ENCODE peak calls at places on chromosomes 16 and 17, in nine cellular contexts. One of them, this sample, is unnamed.

GRCh38 chr17:47707056-47707791 is 13.3 kb downstream of the TBKBP1 start:
- DNase-seq in kidney tubule cell: no peak
- DNase-seq in foreskin melanocyte: peak
- DNase-seq in hypothalamus: peak
- DNase-seq in T-helper 9 cell: no peak
- DNase-seq in HT1080: peak
- DNase-seq in SJSA1: no peak
- DNase-seq in RPMI7951: peak
- DNase-seq in M059J: no peak
- DNase-seq in this sample: no peak

GRCh38 chr16:53678756-53679334 is 24.8 kb downstream of the RPGRIP1L start:
- DNase-seq in kidney tubule cell: no peak
- DNase-seq in foreskin melanocyte: no peak
- DNase-seq in hypothalamus: no peak
- DNase-seq in T-helper 9 cell: no peak
- DNase-seq in HT1080: no peak
- DNase-seq in SJSA1: no peak
- DNase-seq in RPMI7951: no peak
- DNase-seq in M059J: peak
- DNase-seq in this sample: no peak

GRCh38 chr16:58847902-58848661 is 114.0 kb upstream of the GOT2 start:
- DNase-seq in kidney tubule cell: no peak
- DNase-seq in foreskin melanocyte: no peak
- DNase-seq in hypothalamus: no peak
- DNase-seq in T-helper 9 cell: no peak
- DNase-seq in HT1080: no peak
- DNase-seq in SJSA1: no peak
- DNase-seq in RPMI7951: no peak
- DNase-seq in M059J: no peak
- DNase-seq in this sample: peak

GRCh38 chr16:68236804-68237242 is 896 bp upstream of the ESRP2 start:
- DNase-seq in kidney tubule cell: no peak
- DNase-seq in foreskin melanocyte: no peak
- DNase-seq in hypothalamus: no peak
- DNase-seq in T-helper 9 cell: no peak
- DNase-seq in HT1080: no peak
- DNase-seq in SJSA1: no peak
- DNase-seq in RPMI7951: no peak
- DNase-seq in M059J: no peak
- DNase-seq in this sample: peak

GRCh38 chr16:49491736-49492089 is 118.1 kb downstream of the C16orf78 start:
- DNase-seq in kidney tubule cell: peak
- DNase-seq in foreskin melanocyte: no peak
- DNase-seq in hypothalamus: peak
- DNase-seq in T-helper 9 cell: no peak
- DNase-seq in HT1080: peak
- DNase-seq in SJSA1: no peak
- DNase-seq in RPMI7951: no peak
- DNase-seq in M059J: no peak
- DNase-seq in this sample: peak

GRCh38 chr16:56211471-56211944 is 20.2 kb downstream of the GNAO1 start:
- DNase-seq in kidney tubule cell: no peak
- DNase-seq in foreskin melanocyte: no peak
- DNase-seq in hypothalamus: no peak
- DNase-seq in T-helper 9 cell: no peak
- DNase-seq in HT1080: no peak
- DNase-seq in SJSA1: no peak
- DNase-seq in RPMI7951: peak
- DNase-seq in M059J: peak
- DNase-seq in this sample: no peak

GRCh38 chr17:50534222-50534978 is 1.9 kb downstream of the EPN3 start:
- DNase-seq in kidney tubule cell: peak
- DNase-seq in foreskin melanocyte: no peak
- DNase-seq in hypothalamus: no peak
- DNase-seq in T-helper 9 cell: no peak
- DNase-seq in HT1080: no peak
- DNase-seq in SJSA1: no peak
- DNase-seq in RPMI7951: no peak
- DNase-seq in M059J: peak
- DNase-seq in this sample: no peak

GRCh38 chr17:7583253-7584109 is at the start of gene MPDU1:
- DNase-seq in kidney tubule cell: peak
- DNase-seq in foreskin melanocyte: peak
- DNase-seq in hypothalamus: peak
- DNase-seq in T-helper 9 cell: peak
- DNase-seq in HT1080: peak
- DNase-seq in SJSA1: peak
- DNase-seq in RPMI7951: peak
- DNase-seq in M059J: peak
- DNase-seq in this sample: peak

GRCh38 chr17:69454051-69454450 is 39.6 kb downstream of the MAP2K6 start:
- DNase-seq in kidney tubule cell: no peak
- DNase-seq in foreskin melanocyte: no peak
- DNase-seq in hypothalamus: no peak
- DNase-seq in T-helper 9 cell: no peak
- DNase-seq in HT1080: no peak
- DNase-seq in SJSA1: no peak
- DNase-seq in RPMI7951: peak
- DNase-seq in M059J: no peak
- DNase-seq in this sample: no peak

GRCh38 chr17:75542728-75543336 is 17.3 kb downstream of the LLGL2 start:
- DNase-seq in kidney tubule cell: peak
- DNase-seq in foreskin melanocyte: no peak
- DNase-seq in hypothalamus: no peak
- DNase-seq in T-helper 9 cell: no peak
- DNase-seq in HT1080: no peak
- DNase-seq in SJSA1: no peak
- DNase-seq in RPMI7951: no peak
- DNase-seq in M059J: no peak
- DNase-seq in this sample: no peak

GRCh38 chr16:11715246-11715947 is 27.3 kb downstream of the TXNDC11 start:
- DNase-seq in kidney tubule cell: peak
- DNase-seq in foreskin melanocyte: no peak
- DNase-seq in hypothalamus: no peak
- DNase-seq in T-helper 9 cell: no peak
- DNase-seq in HT1080: no peak
- DNase-seq in SJSA1: no peak
- DNase-seq in RPMI7951: no peak
- DNase-seq in M059J: no peak
- DNase-seq in this sample: no peak

GRCh38 chr16:28180660-28181556 is 30.9 kb downstream of the XPO6 start:
- DNase-seq in kidney tubule cell: peak
- DNase-seq in foreskin melanocyte: peak
- DNase-seq in hypothalamus: no peak
- DNase-seq in T-helper 9 cell: no peak
- DNase-seq in HT1080: no peak
- DNase-seq in SJSA1: no peak
- DNase-seq in RPMI7951: peak
- DNase-seq in M059J: peak
- DNase-seq in this sample: no peak

GRCh38 chr16:21023509-21024202 is 123.1 kb downstream of the LYRM1 start:
- DNase-seq in kidney tubule cell: no peak
- DNase-seq in foreskin melanocyte: no peak
- DNase-seq in hypothalamus: no peak
- DNase-seq in T-helper 9 cell: no peak
- DNase-seq in HT1080: no peak
- DNase-seq in SJSA1: no peak
- DNase-seq in RPMI7951: no peak
- DNase-seq in M059J: no peak
- DNase-seq in this sample: no peak

GRCh38 chr16:50501986-50502615 is 46.1 kb upstream of the NKD1 start:
- DNase-seq in kidney tubule cell: no peak
- DNase-seq in foreskin melanocyte: no peak
- DNase-seq in hypothalamus: no peak
- DNase-seq in T-helper 9 cell: no peak
- DNase-seq in HT1080: no peak
- DNase-seq in SJSA1: no peak
- DNase-seq in RPMI7951: no peak
- DNase-seq in M059J: no peak
- DNase-seq in this sample: no peak

GRCh38 chr17:28892024-28892423 is 5.5 kb downstream of the FLOT2 start:
- DNase-seq in kidney tubule cell: no peak
- DNase-seq in foreskin melanocyte: no peak
- DNase-seq in hypothalamus: no peak
- DNase-seq in T-helper 9 cell: no peak
- DNase-seq in HT1080: no peak
- DNase-seq in SJSA1: no peak
- DNase-seq in RPMI7951: no peak
- DNase-seq in M059J: no peak
- DNase-seq in this sample: no peak

GRCh38 chr16:66130296-66130910 is 236.1 kb upstream of the CDH5 start:
- DNase-seq in kidney tubule cell: no peak
- DNase-seq in foreskin melanocyte: peak
- DNase-seq in hypothalamus: no peak
- DNase-seq in T-helper 9 cell: no peak
- DNase-seq in HT1080: peak
- DNase-seq in SJSA1: peak
- DNase-seq in RPMI7951: peak
- DNase-seq in M059J: peak
- DNase-seq in this sample: no peak